ENCODE peak calls at places on chromosome 9, in four cellular contexts. O is GM12878, S is H1, M is HepG2. P is an unnamed sample.

GRCh38 chr9:71806916-71807315 is 38.6 kb upstream of the CEMIP2 start:
- DNase-seq in O (no peak), S (peak; percentile 27), M (peak; percentile 67), P (peak; percentile 39)

GRCh38 chr9:93713716-93714115 is 137.3 kb downstream of the PHF2 start:
- DNase-seq in O (no peak), S (no peak), M (no peak), P (no peak)

GRCh38 chr9:121772600-121773285 is 121.3 kb downstream of the DAB2IP start:
- DNase-seq in O (no peak), S (no peak), M (no peak), P (no peak)

GRCh38 chr9:83538890-83539238 is 663 bp upstream of the FRMD3 start:
- DNase-seq in O (no peak), S (no peak), M (no peak), P (no peak)

GRCh38 chr9:136367296-136368145 is 4.0 kb upstream of the DNLZ start:
- DNase-seq in O (no peak), S (no peak), M (no peak), P (no peak)

GRCh38 chr9:69627301-69627700 is 44.9 kb downstream of the APBA1 start:
- DNase-seq in O (no peak), S (no peak), M (no peak), P (no peak)

GRCh38 chr9:116541402-116541801 is 145.7 kb upstream of the TRIM32 start:
- DNase-seq in O (no peak), S (no peak), M (no peak), P (no peak)

GRCh38 chr9:99385814-99386279 is 163.8 kb downstream of the SEC61B start:
- DNase-seq in O (no peak), S (no peak), M (no peak), P (no peak)

GRCh38 chr9:81264516-81264915 is 424.8 kb downstream of the TLE1 start:
- DNase-seq in O (no peak), S (no peak), M (no peak), P (no peak)

GRCh38 chr9:99896119-99896518 is 10.3 kb upstream of the STX17 start:
- DNase-seq in O (no peak), S (no peak), M (no peak), P (no peak)

GRCh38 chr9:129270205-129270604 is 92.1 kb upstream of the IER5L start:
- DNase-seq in O (peak; percentile 93), S (no peak), M (no peak), P (no peak)

GRCh38 chr9:591292-591691 is 250.2 kb upstream of the DMRT1 start:
- DNase-seq in O (no peak), S (no peak), M (no peak), P (no peak)

GRCh38 chr9:7549261-7549660 is 250.3 kb downstream of the DMAC1 start:
- DNase-seq in O (no peak), S (no peak), M (no peak), P (no peak)

GRCh38 chr9:35972093-35972492 is 14.1 kb upstream of the OR2S2 start:
- DNase-seq in O (no peak), S (no peak), M (no peak), P (no peak)

GRCh38 chr9:94780516-94780950 is 54.0 kb downstream of the AOPEP start:
- DNase-seq in O (no peak), S (no peak), M (no peak), P (no peak)

GRCh38 chr9:20112367-20112766 is 323.5 kb upstream of the SLC24A2 start:
- DNase-seq in O (no peak), S (no peak), M (no peak), P (no peak)
- TF ChIP-seq BRCA1 in O (no peak), S (no peak), M (no peak), P (no peak)

DNA sequence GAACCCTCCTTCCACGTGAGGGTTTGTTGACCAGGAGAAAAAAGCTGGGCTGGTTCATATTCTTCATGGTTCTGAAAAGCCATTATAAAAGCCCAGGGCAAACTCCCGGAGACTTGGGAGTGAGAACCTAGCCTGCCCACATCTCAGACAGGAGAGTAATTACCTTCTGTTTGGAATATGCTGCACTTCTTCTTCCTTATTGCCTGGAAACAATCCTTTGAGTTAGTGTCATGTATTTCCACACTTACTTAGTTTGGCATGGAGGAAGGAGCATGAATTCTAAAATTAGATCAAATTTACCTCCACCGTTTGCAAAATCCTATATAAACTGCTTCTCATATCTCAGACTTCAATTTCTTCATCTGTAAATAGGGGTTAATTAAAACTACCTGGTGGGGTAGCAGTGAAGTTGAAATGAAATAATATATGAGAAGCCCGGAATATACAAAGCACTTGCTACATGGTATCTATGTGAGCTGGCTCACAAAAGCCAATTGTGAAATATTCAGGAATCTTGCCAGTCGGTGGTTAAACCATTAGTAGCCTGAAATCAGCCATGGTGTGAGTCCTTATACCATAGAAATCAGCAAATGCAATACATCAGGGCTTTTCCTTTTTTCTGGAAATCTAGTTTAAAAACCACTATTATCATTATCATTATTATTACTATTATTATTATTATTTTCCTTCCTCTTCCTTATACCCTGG is 140.0 kb upstream of the RAD23B start:
- DNase-seq in O (no peak), S (no peak), M (no peak), P (no peak)
- TF ChIP-seq BRCA1 in O (no peak), S (no peak), M (no peak), P (no peak)

DNA sequence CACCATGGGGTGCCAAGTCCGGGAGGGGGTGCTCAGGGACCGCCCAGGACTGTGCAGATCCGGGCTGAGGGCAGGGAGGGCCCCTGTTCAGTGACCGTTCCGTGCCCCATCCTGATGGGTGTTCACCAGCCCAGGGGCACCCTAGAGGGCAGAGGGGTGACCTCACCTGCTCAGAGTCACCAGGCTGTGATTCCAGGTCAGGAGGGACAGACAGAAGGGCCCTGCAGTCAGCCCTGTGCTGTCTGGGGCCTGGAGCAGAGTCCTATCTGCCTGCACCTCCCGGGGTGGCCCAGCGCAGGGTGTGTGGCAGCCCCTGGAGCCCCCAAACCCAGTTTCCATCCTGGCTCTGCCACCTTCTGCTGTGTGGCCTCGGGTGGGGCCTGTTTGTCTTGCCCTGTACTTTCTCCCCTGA is 241.9 kb downstream of the PBX3 start:
- DNase-seq in O (no peak), S (no peak), M (no peak), P (no peak)
- TF ChIP-seq BRCA1 in O (no peak), S (no peak), M (no peak), P (no peak)

GRCh38 chr9:126440042-126440441 is 113.4 kb downstream of the MVB12B start:
- DNase-seq in O (no peak), S (no peak), M (no peak), P (no peak)
- TF ChIP-seq BRCA1 in O (no peak), S (no peak), M (no peak), P (no peak)

GRCh38 chr9:114805670-114806551 is at the start of gene TNFSF15:
- DNase-seq in O (peak; percentile 43), S (peak; percentile 15), M (peak; percentile 49), P (no peak)
- TF ChIP-seq BRCA1 in O (no peak), S (no peak), M (no peak), P (no peak)

P was measured in K562.